ENCODE peak calls at places on chromosomes 16 and 17, in six cellular contexts. T is Right ventricle myocardium superior, I is T-helper 17 cell, P is HS-5, O is psoas muscle, R is dermis microvascular lymphatic vessel endothelial cell. G is an unnamed sample.

GRCh38 chr16:75943705-75944514 is 217.6 kb upstream of the CPHXL start:
- DNase-seq in T (no peak), I (no peak), P (no peak), O (no peak), R (no peak), G (no peak)

GRCh38 chr17:56756536-56756935 is 77.2 kb downstream of the C17orf67 start:
- DNase-seq in T (no peak), I (no peak), P (peak), O (no peak), R (no peak), G (no peak)

GRCh38 chr17:78971764-78972506 is 7.8 kb downstream of the LGALS3BP start:
- DNase-seq in T (no peak), I (no peak), P (no peak), O (no peak), R (no peak), G (no peak)

GRCh38 chr17:75124041-75124818 is 7.3 kb downstream of the NT5C start:
- DNase-seq in T (peak), I (peak), P (no peak), O (peak), R (peak), G (no peak)

GRCh38 chr16:64910351-64910750 is 211.5 kb downstream of the CDH11 start:
- DNase-seq in T (peak), I (no peak), P (peak), O (peak), R (no peak), G (peak)

GRCh38 chr17:17561408-17562144 is 29.9 kb downstream of the PEMT start:
- DNase-seq in T (peak), I (no peak), P (no peak), O (peak), R (peak), G (no peak)

GRCh38 chr17:81397314-81398169 is 2.3 kb downstream of the BAHCC1 start:
- DNase-seq in T (no peak), I (no peak), P (no peak), O (peak), R (no peak), G (peak)

GRCh38 chr17:74870512-74870911 is 2.3 kb downstream of the FDXR start:
- DNase-seq in T (no peak), I (no peak), P (no peak), O (no peak), R (no peak), G (no peak)

GRCh38 chr16:87132361-87133014 is 184.7 kb downstream of the C16orf95 start:
- DNase-seq in T (peak), I (no peak), P (no peak), O (no peak), R (no peak), G (no peak)

GRCh38 chr17:10019941-10020403 is 114.9 kb upstream of the RCVRN start:
- DNase-seq in T (no peak), I (no peak), P (no peak), O (no peak), R (no peak), G (no peak)

GRCh38 chr17:27452828-27453227 is 3.4 kb upstream of the KSR1 start:
- DNase-seq in T (no peak), I (no peak), P (no peak), O (no peak), R (no peak), G (no peak)

GRCh38 chr17:32805029-32805976 is 71.6 kb downstream of the MYO1D start:
- DNase-seq in T (no peak), I (no peak), P (no peak), O (no peak), R (no peak), G (no peak)

GRCh38 chr16:86609115-86609514 is 30.8 kb downstream of the FOXL1 start:
- DNase-seq in T (no peak), I (no peak), P (peak), O (no peak), R (no peak), G (no peak)

GRCh38 chr17:17146791-17147406 is 59.2 kb downstream of the PLD6 start:
- DNase-seq in T (no peak), I (no peak), P (no peak), O (peak), R (no peak), G (no peak)

GRCh38 chr17:18224428-18225120 is 861 bp upstream of the LLGL1 start:
- DNase-seq in T (peak), I (no peak), P (no peak), O (no peak), R (no peak), G (peak)

GRCh38 chr17:80842456-80843053 is 149.1 kb upstream of the CHMP6 start:
- DNase-seq in T (no peak), I (no peak), P (no peak), O (no peak), R (peak), G (no peak)

GRCh38 chr16:51723016-51723724 is 572.1 kb upstream of the SALL1 start:
- DNase-seq in T (no peak), I (no peak), P (no peak), O (no peak), R (no peak), G (no peak)

GRCh38 chr17:33297643-33298042 is 4.5 kb upstream of the ASIC2 start:
- DNase-seq in T (no peak), I (no peak), P (no peak), O (no peak), R (no peak), G (no peak)

GRCh38 chr17:65103896-65104295 is 33.3 kb upstream of the RGS9 start:
- DNase-seq in T (no peak), I (no peak), P (no peak), O (no peak), R (peak), G (no peak)

GRCh38 chr17:83061586-83061985 is 17.8 kb upstream of the METRNL start:
- DNase-seq in T (peak), I (no peak), P (no peak), O (no peak), R (no peak), G (no peak)

GRCh38 chr16:1057252-1057932 is 15.2 kb upstream of the SSTR5 start:
- DNase-seq in T (no peak), I (peak), P (no peak), O (peak), R (no peak), G (peak)

GRCh38 chr17:61250335-61250890 is 149.2 kb upstream of the TBX2 start:
- DNase-seq in T (no peak), I (no peak), P (no peak), O (no peak), R (no peak), G (no peak)

GRCh38 chr16:68778551-68779231 is 41.6 kb downstream of the CDH1 start:
- DNase-seq in T (no peak), I (no peak), P (no peak), O (no peak), R (no peak), G (no peak)

GRCh38 chr17:21289902-21290571 is 5.5 kb downstream of the MAP2K3 start:
- DNase-seq in T (peak), I (no peak), P (no peak), O (peak), R (no peak), G (no peak)

GRCh38 chr17:68539536-68540469 is 27.6 kb downstream of the PRKAR1A start:
- DNase-seq in T (no peak), I (no peak), P (no peak), O (no peak), R (no peak), G (no peak)

GRCh38 chr17:67742025-67742424 is 24.3 kb downstream of the NOL11 start:
- DNase-seq in T (no peak), I (no peak), P (no peak), O (no peak), R (no peak), G (no peak)

GRCh38 chr17:70378005-70378404 is 208.7 kb downstream of the KCNJ2 start:
- DNase-seq in T (no peak), I (no peak), P (no peak), O (no peak), R (no peak), G (no peak)

GRCh38 chr16:69463876-69464275 is 39.5 kb downstream of the CYB5B start:
- DNase-seq in T (no peak), I (no peak), P (no peak), O (no peak), R (no peak), G (no peak)

GRCh38 chr17:79974786-79975497 is 60.7 kb downstream of the TBC1D16 start:
- DNase-seq in T (no peak), I (no peak), P (no peak), O (no peak), R (no peak), G (no peak)

GRCh38 chr17:75271233-75271954 is 363 bp upstream of the MIF4GD start:
- DNase-seq in T (peak), I (peak), P (no peak), O (peak), R (no peak), G (peak)

GRCh38 chr17:72342582-72343527 is 222.0 kb downstream of the SOX9 start:
- DNase-seq in T (peak), I (no peak), P (no peak), O (peak), R (no peak), G (peak)

GRCh38 chr16:1458977-1459341 is 14.6 kb upstream of the CCDC154 start:
- DNase-seq in T (no peak), I (no peak), P (no peak), O (no peak), R (no peak), G (no peak)

GRCh38 chr17:5526821-5527598 is 40.6 kb downstream of the MIS12 start:
- DNase-seq in T (peak), I (no peak), P (peak), O (peak), R (peak), G (peak)

GRCh38 chr17:76353599-76354316 is at the start of gene PRPSAP1:
- DNase-seq in T (peak), I (peak), P (peak), O (peak), R (peak), G (peak)

GRCh38 chr16:9090101-9090959 is 1.1 kb upstream of the HAPSTR1 start:
- DNase-seq in T (peak), I (peak), P (no peak), O (peak), R (no peak), G (peak)